ENCODE peak calls at places on chromosome 20, in ten cellular contexts. V, S, Z, R, J, W, M, H, C and T are unnamed samples.

GRCh38 chr20:22974354-22974753 is 60.8 kb upstream of the SSTR4 start:
- DNase-seq in S (peak), M (no peak), V (no peak), J (no peak), H (no peak), W (no peak), C (peak), Z (peak), R (no peak), T (peak)

GRCh38 chr20:14916360-14916759 is 578.9 kb upstream of the FLRT3 start:
- DNase-seq in H (no peak), R (no peak), M (no peak), C (no peak), W (no peak), S (no peak), V (no peak), Z (no peak), J (no peak), T (no peak)

GRCh38 chr20:36819662-36820061 is 46.1 kb upstream of the DSN1 start:
- DNase-seq in W (no peak), R (no peak), J (no peak), S (no peak), M (no peak), Z (no peak), H (no peak), V (no peak), C (peak), T (no peak)

GRCh38 chr20:33827629-33828325 is 16.6 kb downstream of the CHMP4B start:
- DNase-seq in Z (peak), M (no peak), W (no peak), C (no peak), V (peak), J (no peak), R (no peak), H (peak), S (no peak), T (no peak)

GRCh38 chr20:57398231-57398821 is 7.1 kb downstream of the RBM38 start:
- DNase-seq in R (no peak), M (peak), S (no peak), V (no peak), Z (peak), J (no peak), H (no peak), W (no peak), C (no peak), T (no peak)

GRCh38 chr20:54557836-54558590 is 82.6 kb downstream of the DOK5 start:
- DNase-seq in C (no peak), R (no peak), H (no peak), W (no peak), S (peak), J (no peak), V (no peak), Z (no peak), M (no peak), T (no peak)

GRCh38 chr20:59007758-59008511 is 881 bp upstream of the CTSZ start:
- DNase-seq in W (no peak), J (no peak), H (no peak), C (no peak), S (no peak), R (no peak), V (no peak), Z (peak), M (peak), T (no peak)

GRCh38 chr20:51067792-51068191 is 44.9 kb upstream of the KCNG1 start:
- DNase-seq in S (no peak), M (no peak), C (no peak), Z (no peak), R (no peak), W (no peak), J (no peak), H (no peak), V (no peak), T (no peak)

GRCh38 chr20:23007886-23008285 is 27.2 kb upstream of the SSTR4 start:
- DNase-seq in J (no peak), V (no peak), R (no peak), W (no peak), S (no peak), Z (no peak), C (no peak), H (no peak), M (no peak), T (no peak)

GRCh38 chr20:43191946-43192847 is 2.5 kb upstream of the PTPRT start:
- DNase-seq in H (no peak), C (peak), V (peak), R (no peak), W (peak), S (no peak), Z (peak), M (peak), J (no peak), T (peak)

GRCh38 chr20:62797671-62798532 is 1.6 kb downstream of the MRGBP start:
- DNase-seq in Z (no peak), R (no peak), C (no peak), V (no peak), W (no peak), S (no peak), M (no peak), J (no peak), H (no peak), T (no peak)
- H3K4me3 ChIP-seq in Z (peak), R (peak), C (no peak), V (no peak), W (peak), S (peak), M (no peak), J (peak), H (no peak), T (no peak)

GRCh38 chr20:4721719-4722118 is at the start of gene PRND:
- DNase-seq in M (no peak), W (no peak), J (no peak), S (no peak), R (no peak), V (no peak), Z (no peak), H (no peak), C (no peak), T (no peak)
- H3K4me3 ChIP-seq in M (no peak), W (peak), J (no peak), S (no peak), R (no peak), V (no peak), Z (peak), H (no peak), C (no peak), T (no peak)

GRCh38 chr20:20138301-20139064 is 86.2 kb downstream of the CFAP61 start:
- DNase-seq in J (no peak), Z (no peak), C (peak), S (no peak), R (no peak), M (no peak), H (no peak), V (no peak), W (no peak), T (no peak)
- H3K4me3 ChIP-seq in J (no peak), Z (no peak), C (no peak), S (no peak), R (no peak), M (no peak), H (no peak), V (no peak), W (no peak), T (no peak)

DNA sequence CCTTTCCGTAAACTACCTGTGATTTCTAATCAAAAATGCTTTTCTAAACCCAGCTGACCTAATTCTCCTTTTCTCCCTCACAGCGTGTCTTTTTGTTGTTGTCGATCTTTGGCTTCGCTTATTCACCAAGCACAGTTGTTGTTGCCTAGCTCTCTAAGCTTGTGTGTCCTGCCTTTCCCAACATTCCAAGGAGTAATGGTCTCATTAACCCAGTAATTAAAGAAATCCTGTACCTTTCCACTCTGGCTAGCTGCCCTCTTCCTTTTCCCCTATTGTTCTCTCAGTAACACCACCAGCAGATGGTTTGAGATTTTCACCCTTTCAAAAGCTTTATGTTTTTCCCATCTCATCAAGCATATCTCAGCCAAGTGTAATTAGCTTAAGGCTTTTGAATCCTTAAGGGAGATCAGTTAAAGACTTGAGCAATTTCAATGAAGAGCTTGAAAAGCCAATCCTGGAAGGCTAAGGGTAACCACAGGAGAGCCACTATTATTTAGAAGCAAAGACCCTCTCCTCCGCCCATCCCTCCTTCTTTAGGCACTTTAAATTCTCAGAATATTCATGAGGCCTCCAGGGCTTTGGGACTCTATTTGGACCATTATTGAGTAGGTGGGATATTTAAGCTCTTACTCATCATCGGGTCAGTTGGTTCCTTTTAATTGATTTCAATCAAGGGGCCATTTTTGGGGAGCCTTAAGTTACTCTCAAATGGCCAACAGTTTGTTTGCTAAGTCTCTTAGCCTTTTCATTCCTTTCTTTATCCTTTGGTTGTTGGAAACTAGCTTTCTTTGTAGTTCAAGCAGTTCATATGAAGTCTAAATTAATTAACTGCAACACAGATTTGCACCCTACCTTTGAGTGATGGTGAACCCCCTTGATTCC is 567.4 kb downstream of the KIF16B start:
- DNase-seq in R (no peak), C (no peak), J (no peak), Z (no peak), S (no peak), V (no peak), W (no peak), H (no peak), M (no peak), T (no peak)
- H3K4me3 ChIP-seq in R (no peak), C (no peak), J (no peak), Z (no peak), S (no peak), V (peak), W (no peak), H (no peak), M (no peak), T (no peak)

GRCh38 chr20:63737690-63737939 is 1.2 kb downstream of the LIME1 start:
- DNase-seq in C (no peak), H (no peak), R (no peak), W (no peak), J (no peak), M (peak), S (no peak), Z (no peak), V (no peak), T (no peak)

GRCh38 chr20:63738687-63739128 is 868 bp upstream of the SLC2A4RG start:
- DNase-seq in C (peak), R (no peak), M (peak), J (no peak), H (no peak), Z (peak), S (no peak), V (peak), W (no peak), T (no peak)

GRCh38 chr20:63736893-63737689 is 627 bp downstream of the LIME1 start:
- DNase-seq in W (no peak), S (no peak), C (no peak), Z (peak), J (no peak), H (no peak), V (no peak), M (peak), R (no peak), T (peak)

GRCh38 chr20:63739129-63740069 is at the start of gene SLC2A4RG:
- DNase-seq in H (no peak), V (peak), R (no peak), M (peak), Z (peak), J (no peak), W (no peak), S (peak), C (peak), T (peak)

DNA sequence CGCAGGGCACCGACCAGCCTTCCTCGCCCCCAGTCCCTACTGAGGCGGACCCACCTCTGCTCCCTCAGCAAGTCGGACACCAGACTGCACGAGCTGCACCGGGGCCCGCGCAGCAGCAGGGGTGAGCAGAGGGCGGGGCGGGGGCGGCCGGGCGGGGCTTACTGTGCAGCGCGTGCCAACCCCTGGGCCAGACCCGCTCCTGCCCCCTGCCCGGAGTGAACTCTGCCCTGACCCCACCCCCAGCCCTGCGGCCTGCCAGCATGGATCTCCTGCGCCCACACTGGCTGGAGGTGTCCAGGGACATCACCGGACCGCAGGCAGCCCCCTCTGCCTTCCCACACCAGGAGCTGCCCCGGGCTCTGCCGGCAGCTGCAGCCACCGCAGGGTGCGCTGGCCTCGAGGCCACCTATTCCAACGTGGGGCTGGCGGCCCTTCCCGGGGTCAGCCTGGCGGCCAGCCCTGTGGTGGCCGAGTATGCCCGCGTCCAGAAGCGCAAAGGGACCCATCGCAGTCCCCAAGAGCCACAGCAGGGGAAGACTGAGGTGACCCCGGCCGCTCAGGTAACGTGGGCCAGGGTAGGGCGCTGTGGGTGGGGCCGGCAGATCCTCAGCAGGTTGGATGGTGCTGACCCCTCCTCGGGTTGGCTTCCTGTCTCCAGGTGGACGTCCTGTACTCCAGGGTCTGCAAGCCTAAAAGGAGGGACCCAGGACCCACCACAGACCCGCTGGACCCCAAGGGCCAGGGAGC is 1.5 kb upstream of the SLC2A4RG start:
- DNase-seq in S (no peak), V (no peak), J (no peak), C (no peak), R (no peak), W (no peak), M (peak), Z (peak), H (no peak), T (no peak)
- H3K4me3 ChIP-seq in S (no peak), V (no peak), J (no peak), C (peak), R (peak), W (peak), M (peak), Z (peak), H (peak), T (no peak)

GRCh38 chr20:44644384-44645131 is 6.9 kb downstream of the ADA start:
- DNase-seq in Z (peak), J (no peak), H (no peak), R (no peak), V (no peak), C (no peak), M (no peak), S (no peak), W (no peak), T (no peak)
- H3K4me3 ChIP-seq in Z (peak), J (no peak), H (no peak), R (no peak), V (no peak), C (no peak), M (no peak), S (no peak), W (no peak), T (no peak)

DNA sequence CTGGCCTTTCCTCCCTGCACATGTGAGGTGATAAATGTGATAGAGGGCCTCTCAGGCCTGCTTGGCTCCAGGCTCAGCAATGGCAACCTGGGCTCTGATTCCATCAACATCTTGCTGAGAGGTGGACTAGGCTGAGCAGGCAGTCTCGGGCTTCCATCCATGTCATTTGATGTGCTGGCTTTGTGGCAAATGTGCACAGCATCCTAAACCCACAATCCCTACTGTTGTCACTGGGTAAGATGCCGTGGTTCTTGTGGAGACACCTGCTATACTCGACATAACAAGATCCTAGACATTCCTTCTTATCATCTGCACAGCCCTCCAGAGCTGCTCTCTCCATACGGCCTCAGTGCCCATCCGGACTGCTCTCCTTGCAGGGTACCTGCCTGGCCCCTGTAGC is 2.8 kb upstream of the ZCCHC3 start:
- DNase-seq in H (no peak), J (no peak), Z (no peak), V (no peak), S (no peak), R (no peak), C (no peak), M (no peak), W (no peak), T (no peak)
- H3K4me3 ChIP-seq in H (no peak), J (no peak), Z (no peak), V (no peak), S (no peak), R (no peak), C (no peak), M (no peak), W (no peak), T (no peak)

GRCh38 chr20:2374346-2375125 is 6.2 kb upstream of the TGM6 start:
- DNase-seq in V (no peak), C (no peak), R (no peak), W (no peak), S (no peak), J (no peak), Z (no peak), M (no peak), H (no peak), T (no peak)
- H3K4me3 ChIP-seq in V (no peak), C (no peak), R (no peak), W (no peak), S (no peak), J (no peak), Z (no peak), M (no peak), H (no peak), T (no peak)